ENCODE peak calls at places on chromosome 17, in seven cellular contexts. Q is T-helper 9 cell, C is amniotic stem cell, M is small intestine, B is skeletal muscle cell, A is mesendoderm, T is kidney tubule cell. G is an unnamed sample.
A peak's percentile ranks its signal among the peaks of the same experiment; 100 is the strongest.

GRCh38 chr17:36937961-36938565 is 788 bp downstream of the LHX1 start:
- DNase-seq in B (no peak), Q (no peak), M (no peak), T (peak; percentile 74), C (no peak), A (peak; percentile 70), G (no peak)

GRCh38 chr17:50262001-50262794 is 12.1 kb upstream of the TMEM92 start:
- DNase-seq in Q (no peak), A (no peak), B (no peak), M (no peak), C (no peak), T (no peak), G (no peak)

GRCh38 chr17:59845595-59846390 is 47.0 kb downstream of the TUBD1 start:
- DNase-seq in B (peak; percentile 68), M (peak; percentile 91), T (peak; percentile 97), A (peak; percentile 72), C (no peak), Q (no peak), G (no peak)

GRCh38 chr17:42783062-42783777 is 2.8 kb downstream of the WNK4 start:
- DNase-seq in B (peak; percentile 43), C (peak; percentile 29), M (no peak), T (peak; percentile 96), Q (no peak), A (peak; percentile 80), G (no peak)

GRCh38 chr17:79369532-79369931 is 241.3 kb downstream of the RBFOX3 start:
- DNase-seq in M (no peak), B (no peak), T (no peak), C (no peak), A (no peak), Q (no peak), G (no peak)

GRCh38 chr17:61009619-61010018 is 332.0 kb downstream of the BCAS3 start:
- DNase-seq in B (peak; percentile 16), C (no peak), Q (no peak), T (peak; percentile 15), A (no peak), M (no peak), G (no peak)

GRCh38 chr17:75639771-75640555 is 6.7 kb downstream of the SMIM5 start:
- DNase-seq in B (no peak), T (peak; percentile 50), M (peak; percentile 69), A (no peak), Q (no peak), C (no peak), G (no peak)

GRCh38 chr17:74987909-74988711 is 678 bp downstream of the CDR2L start:
- DNase-seq in A (peak; percentile 78), Q (peak; percentile 16), M (peak; percentile 80), C (peak; percentile 63), T (peak; percentile 69), B (peak; percentile 71), G (no peak)

GRCh38 chr17:39014795-39015545 is 47.8 kb upstream of the FBXO47 start:
- DNase-seq in C (no peak), B (no peak), Q (no peak), T (no peak), A (peak; percentile 55), M (no peak), G (no peak)

GRCh38 chr17:64145751-64146417 is 15.9 kb upstream of the ERN1 start:
- DNase-seq in A (peak; percentile 100), M (peak; percentile 99), C (peak; percentile 97), Q (peak; percentile 91), B (peak; percentile 100), T (peak; percentile 99), G (peak; percentile 93)

GRCh38 chr17:50532452-50533024 is at the start of gene EPN3:
- DNase-seq in A (peak; percentile 79), M (peak; percentile 81), T (peak; percentile 41), B (no peak), Q (no peak), C (no peak), G (no peak)

GRCh38 chr17:77774182-77774581 is 184.3 kb upstream of the TNRC6C start:
- DNase-seq in T (no peak), C (no peak), B (no peak), Q (no peak), A (no peak), M (no peak), G (no peak)

GRCh38 chr17:44785921-44786320 is 27.1 kb downstream of the ADAM11 start:
- DNase-seq in T (no peak), M (no peak), A (no peak), B (no peak), C (no peak), Q (no peak), G (no peak)

GRCh38 chr17:47376247-47376646 is 52.5 kb downstream of the EFCAB13 start:
- DNase-seq in C (no peak), A (no peak), Q (no peak), T (no peak), B (no peak), M (no peak), G (no peak)

GRCh38 chr17:77491921-77492445 is 351.2 kb downstream of the SEC14L1 start:
- DNase-seq in A (no peak), M (no peak), C (no peak), B (no peak), Q (peak; percentile 35), T (no peak), G (no peak)

GRCh38 chr17:411416-412120 is 59.0 kb upstream of the RPH3AL start:
- DNase-seq in A (no peak), M (no peak), Q (no peak), T (peak; percentile 67), C (no peak), B (no peak), G (no peak)

GRCh38 chr17:22267019-22267418 is 574.7 kb downstream of the KCNJ18 start:
- DNase-seq in B (no peak), Q (no peak), T (no peak), M (no peak), C (no peak), A (no peak), G (no peak)

GRCh38 chr17:4786516-4786915 is 352 bp upstream of the VMO1 start:
- DNase-seq in M (no peak), A (no peak), Q (no peak), B (no peak), C (no peak), T (no peak), G (no peak)

GRCh38 chr17:35903451-35903850 is 23.3 kb upstream of the CCL5 start:
- DNase-seq in B (no peak), C (no peak), A (no peak), T (no peak), Q (no peak), M (no peak), G (no peak)

GRCh38 chr17:74558882-74559519 is 8.3 kb downstream of the CD300H start:
- DNase-seq in B (no peak), C (no peak), Q (no peak), A (no peak), M (no peak), T (no peak), G (no peak)

GRCh38 chr17:15291674-15292361 is 26.7 kb upstream of the PMP22 start:
- DNase-seq in M (no peak), C (no peak), B (no peak), Q (no peak), T (peak; percentile 48), A (no peak), G (no peak)

GRCh38 chr17:74374786-74375185 is 7.5 kb downstream of the GPR142 start:
- DNase-seq in Q (no peak), M (no peak), T (no peak), B (no peak), A (no peak), C (no peak), G (no peak)

GRCh38 chr17:78252701-78253635 is 21.5 kb downstream of the TMEM235 start:
- DNase-seq in M (no peak), Q (peak; percentile 19), C (no peak), B (no peak), T (no peak), A (no peak), G (no peak)

GRCh38 chr17:3667366-3668278 is 756 bp downstream of the TAX1BP3 start:
- DNase-seq in A (peak; percentile 92), C (peak; percentile 91), Q (no peak), T (peak; percentile 94), B (peak; percentile 84), M (peak; percentile 92), G (no peak)

GRCh38 chr17:78325076-78325712 is 34.7 kb downstream of the SOCS3 start:
- DNase-seq in C (peak; percentile 31), A (peak; percentile 62), T (no peak), M (no peak), B (peak; percentile 55), Q (no peak), G (no peak)

G was measured in stimulated activated CD4-positive, alpha-beta T cell treated with anti-CD3 and anti-CD28 coated beads, Interleukin-1b, Interleukin-23, amount 100 ng/mL, for 4 hours.